ENCODE peak calls at places on chromosomes 11 and 22, in seven cellular contexts. K is colonic mucosa, G is hepatocyte, U is cardiac muscle cell, O is esophagus squamous epithelium, D is heart left ventricle, Q is psoas muscle. Z is an unnamed sample.

GRCh38 chr11:74138572-74138971 is 32.2 kb downstream of the C2CD3 start:
- DNase-seq in K (peak; percentile 48), U (peak; percentile 91), Q (no peak), O (no peak), D (no peak), G (peak; percentile 76), Z (no peak)

GRCh38 chr11:93476796-93477195 is 66.4 kb downstream of the SMCO4 start:
- DNase-seq in U (no peak), Q (no peak), G (no peak), O (no peak), D (no peak), K (no peak), Z (no peak)

GRCh38 chr11:57529012-57529411 is 1.5 kb downstream of the TIMM10 start:
- DNase-seq in Q (no peak), K (no peak), O (no peak), U (no peak), D (no peak), G (no peak), Z (no peak)

GRCh38 chr11:80815752-80816453 is 1375.1 kb upstream of the TENM4 start:
- DNase-seq in K (no peak), G (no peak), Q (no peak), D (no peak), O (no peak), U (peak; percentile 0), Z (no peak)

GRCh38 chr11:35179466-35180135 is 40.6 kb downstream of the CD44 start:
- DNase-seq in U (no peak), D (no peak), K (no peak), G (no peak), O (no peak), Q (no peak), Z (no peak)

GRCh38 chr11:95501761-95502266 is 270.8 kb upstream of the SESN3 start:
- DNase-seq in G (no peak), U (no peak), K (no peak), D (no peak), O (no peak), Q (no peak), Z (no peak)

GRCh38 chr22:36386351-36386899 is 1.3 kb downstream of the MYH9 start:
- DNase-seq in K (peak; percentile 71), G (peak; percentile 72), D (peak; percentile 38), Q (peak; percentile 40), U (no peak), O (no peak), Z (peak; percentile 67)

GRCh38 chr11:102833731-102834130 is 9.7 kb downstream of the MMP3 start:
- DNase-seq in U (no peak), Q (no peak), G (no peak), O (no peak), K (no peak), D (no peak), Z (no peak)

GRCh38 chr11:119759747-119760412 is 30.9 kb upstream of the NECTIN1 start:
- DNase-seq in D (no peak), Q (no peak), K (no peak), O (no peak), G (no peak), U (no peak), Z (no peak)

GRCh38 chr11:104881117-104881794 is 17.0 kb downstream of the CASP12 start:
- DNase-seq in Q (no peak), O (no peak), D (no peak), G (no peak), U (no peak), K (no peak), Z (no peak)

GRCh38 chr11:58039589-58039988 is 8.8 kb downstream of the OR6Q1 start:
- DNase-seq in O (no peak), Q (no peak), G (no peak), K (no peak), D (no peak), U (no peak), Z (no peak)

GRCh38 chr11:68889948-68890446 is 13.6 kb downstream of the MRPL21 start:
- DNase-seq in K (peak; percentile 28), Q (peak; percentile 73), G (peak; percentile 74), U (peak; percentile 80), D (peak; percentile 81), O (no peak), Z (no peak)

GRCh38 chr11:116373107-116373506 is 399.7 kb downstream of the BUD13 start:
- DNase-seq in D (no peak), O (no peak), K (no peak), Q (no peak), G (no peak), U (no peak), Z (no peak)

GRCh38 chr22:48265000-48265625 is 1502.7 kb downstream of the TBC1D22A start:
- DNase-seq in K (no peak), D (no peak), G (no peak), Q (no peak), U (no peak), O (no peak), Z (no peak)

GRCh38 chr22:22870577-22871398 is 16.8 kb upstream of the IGLL5 start:
- DNase-seq in O (no peak), Q (no peak), G (no peak), K (no peak), D (no peak), U (no peak), Z (no peak)

GRCh38 chr11:46382644-46383403 is 1.4 kb downstream of the MDK start:
- DNase-seq in U (peak; percentile 69), G (peak; percentile 68), Q (no peak), D (no peak), K (peak; percentile 61), O (no peak), Z (no peak)

GRCh38 chr22:21446827-21447690 is 20.1 kb upstream of the TMEM191C start:
- DNase-seq in U (no peak), D (no peak), O (no peak), Q (peak; percentile 5), G (no peak), K (no peak), Z (peak; percentile 49)

GRCh38 chr11:86103808-86104207 is 34.9 kb upstream of the PICALM start:
- DNase-seq in D (no peak), K (no peak), Q (no peak), G (no peak), O (no peak), U (no peak), Z (no peak)

GRCh38 chr11:36374726-36375125 is 78.6 kb downstream of the PRR5L start:
- DNase-seq in K (no peak), D (no peak), G (no peak), Q (no peak), O (no peak), U (no peak), Z (no peak)

GRCh38 chr11:128181090-128181485 is 406.3 kb downstream of the ETS1 start:
- DNase-seq in D (no peak), U (peak; percentile 93), Q (no peak), K (no peak), G (no peak), O (no peak), Z (no peak)

GRCh38 chr11:128095459-128096096 is 491.8 kb downstream of the ETS1 start:
- DNase-seq in G (no peak), Q (no peak), U (peak; percentile 84), K (no peak), O (no peak), D (no peak), Z (no peak)

GRCh38 chr11:131815631-131816030 is 445.2 kb downstream of the NTM start:
- DNase-seq in G (peak; percentile 10), K (no peak), D (no peak), O (no peak), Q (no peak), U (peak; percentile 19), Z (no peak)

GRCh38 chr11:86802601-86803051 is 2.3 kb downstream of the PRSS23 start:
- DNase-seq in Q (no peak), K (no peak), O (no peak), G (peak; percentile 70), U (peak; percentile 65), D (no peak), Z (no peak)

GRCh38 chr22:20852076-20852475 is 6.5 kb downstream of the PI4KA start:
- DNase-seq in Q (no peak), G (no peak), O (no peak), K (no peak), U (no peak), D (no peak), Z (no peak)

GRCh38 chr11:74282421-74282820 is 29.0 kb downstream of the P4HA3 start:
- DNase-seq in Q (no peak), D (no peak), K (no peak), G (no peak), O (no peak), U (no peak), Z (no peak)

GRCh38 chr11:31804439-31805036 is 6.6 kb downstream of the PAX6 start:
- DNase-seq in O (no peak), K (no peak), D (no peak), U (no peak), Q (no peak), G (no peak), Z (no peak)

GRCh38 chr11:35305670-35306382 is 113.5 kb downstream of the SLC1A2 start:
- DNase-seq in K (peak; percentile 45), D (no peak), G (peak; percentile 67), O (no peak), Q (no peak), U (peak; percentile 74), Z (no peak)

GRCh38 chr11:92071660-92072059 is 153.0 kb upstream of the FAT3 start:
- DNase-seq in K (no peak), O (no peak), U (no peak), Q (no peak), D (no peak), G (no peak), Z (no peak)

GRCh38 chr11:357582-357981 is 11.7 kb upstream of the B4GALNT4 start:
- DNase-seq in G (no peak), U (no peak), D (no peak), O (no peak), Q (no peak), K (no peak), Z (no peak)

GRCh38 chr11:66291303-66291705 is 390 bp upstream of the TMEM151A start:
- DNase-seq in D (no peak), O (no peak), U (no peak), G (no peak), Q (no peak), K (no peak), Z (peak; percentile 68)

GRCh38 chr11:100932474-100933100 is 197.0 kb downstream of the PGR start:
- DNase-seq in D (no peak), K (no peak), G (peak; percentile 17), O (no peak), U (peak; percentile 58), Q (no peak), Z (no peak)
- TF ChIP-seq CTCF in D (peak; percentile 26), K (peak; percentile 32), G (peak; percentile 56), O (peak; percentile 23), U (peak; percentile 47), Q (peak; percentile 24), Z (no peak)

GRCh38 chr22:42074153-42074750 is at the start of gene PHETA2:
- DNase-seq in U (peak; percentile 63), O (no peak), G (peak; percentile 52), Q (peak; percentile 55), K (peak; percentile 65), D (peak; percentile 64), Z (peak; percentile 80)
- H3K27ac ChIP-seq in U (peak within 1 kb of the TSS; percentile 86), O (peak within 1 kb of the TSS; percentile 89), G (peak within 1 kb of the TSS; percentile 86), Q (peak within 1 kb of the TSS; percentile 79), K (peak within 1 kb of the TSS; percentile 73), D (peak within 1 kb of the TSS; percentile 83), Z (peak within 1 kb of the TSS; percentile 77)

GRCh38 chr11:122784325-122785155 is 53.8 kb upstream of the CRTAM start:
- DNase-seq in G (peak; percentile 61), K (no peak), U (peak; percentile 79), O (no peak), Q (peak; percentile 25), D (no peak), Z (no peak)
- H3K27me3 ChIP-seq in G (no peaks in the 10 kb centered on the region), K (no peaks in the 10 kb centered on the region), U (no peaks in the 10 kb centered on the region), O (no peaks in the 10 kb centered on the region), Q (no peaks in the 10 kb centered on the region), D (no peaks in the 10 kb centered on the region), Z (no peaks in the 10 kb centered on the region)

GRCh38 chr22:27692243-27692642 is 109.3 kb downstream of the MN1 start:
- DNase-seq in Q (no peak), U (no peak), G (no peak), D (no peak), O (no peak), K (no peak), Z (no peak)
- TF ChIP-seq CTCF in Q (no peak), U (no peak), G (no peak), D (no peak), O (no peak), K (no peak), Z (no peak)